ENCODE peak calls at places on chromosomes 6 and 20, in eight cellular contexts. One of them, this sample, is unnamed.

GRCh38 chr6:36135053-36135731 is 4.9 kb downstream of the MAPK13 start:
- DNase-seq in HEK293T: no peak
- DNase-seq in heart left ventricle: no peak
- DNase-seq in ascending aorta: no peak
- DNase-seq in memory B cell: no peak
- DNase-seq in stromal cell of bone marrow: no peak
- DNase-seq in activated T-helper 1 cell treated with anti-CD3 and anti-CD28 coated beads, Interleukin-2, amount 50 U/mL, for 16 hours: no peak
- DNase-seq in NCI-H748 treated with DMSO at 0.1 percent for 48 hours: no peak
- DNase-seq in this sample: no peak

GRCh38 chr20:51871943-51872342 is 69.6 kb upstream of the SALL4 start:
- DNase-seq in activated T-helper 1 cell treated with anti-CD3 and anti-CD28 coated beads, Interleukin-2, amount 50 U/mL, for 16 hours: no peak
- DNase-seq in NCI-H748 treated with DMSO at 0.1 percent for 48 hours: no peak
- DNase-seq in memory B cell: no peak
- DNase-seq in heart left ventricle: no peak
- DNase-seq in HEK293T: peak; percentile 67
- DNase-seq in ascending aorta: no peak
- DNase-seq in stromal cell of bone marrow: no peak
- DNase-seq in this sample: no peak

GRCh38 chr6:110055387-110055735 is 77.2 kb downstream of the GPR6 start:
- DNase-seq in HEK293T: no peak
- DNase-seq in memory B cell: no peak
- DNase-seq in NCI-H748 treated with DMSO at 0.1 percent for 48 hours: peak; percentile 82
- DNase-seq in stromal cell of bone marrow: no peak
- DNase-seq in ascending aorta: no peak
- DNase-seq in activated T-helper 1 cell treated with anti-CD3 and anti-CD28 coated beads, Interleukin-2, amount 50 U/mL, for 16 hours: no peak
- DNase-seq in heart left ventricle: no peak
- DNase-seq in this sample: no peak

GRCh38 chr20:52683761-52684160 is 288.4 kb upstream of the TSHZ2 start:
- DNase-seq in ascending aorta: no peak
- DNase-seq in NCI-H748 treated with DMSO at 0.1 percent for 48 hours: no peak
- DNase-seq in heart left ventricle: no peak
- DNase-seq in HEK293T: no peak
- DNase-seq in stromal cell of bone marrow: no peak
- DNase-seq in memory B cell: no peak
- DNase-seq in activated T-helper 1 cell treated with anti-CD3 and anti-CD28 coated beads, Interleukin-2, amount 50 U/mL, for 16 hours: no peak
- DNase-seq in this sample: no peak

GRCh38 chr20:1945134-1945618 is 48.7 kb downstream of the PDYN start:
- DNase-seq in HEK293T: no peak
- DNase-seq in memory B cell: no peak
- DNase-seq in stromal cell of bone marrow: peak; percentile 43
- DNase-seq in NCI-H748 treated with DMSO at 0.1 percent for 48 hours: no peak
- DNase-seq in ascending aorta: peak; percentile 80
- DNase-seq in heart left ventricle: no peak
- DNase-seq in activated T-helper 1 cell treated with anti-CD3 and anti-CD28 coated beads, Interleukin-2, amount 50 U/mL, for 16 hours: no peak
- DNase-seq in this sample: no peak

GRCh38 chr6:105459049-105459448 is 56.2 kb upstream of the PREP start:
- DNase-seq in memory B cell: no peak
- DNase-seq in heart left ventricle: no peak
- DNase-seq in stromal cell of bone marrow: no peak
- DNase-seq in activated T-helper 1 cell treated with anti-CD3 and anti-CD28 coated beads, Interleukin-2, amount 50 U/mL, for 16 hours: no peak
- DNase-seq in ascending aorta: no peak
- DNase-seq in HEK293T: no peak
- DNase-seq in NCI-H748 treated with DMSO at 0.1 percent for 48 hours: no peak
- DNase-seq in this sample: no peak

GRCh38 chr20:9040874-9041524 is 27.9 kb upstream of the PLCB4 start:
- DNase-seq in HEK293T: no peak
- DNase-seq in stromal cell of bone marrow: peak; percentile 34
- DNase-seq in NCI-H748 treated with DMSO at 0.1 percent for 48 hours: no peak
- DNase-seq in heart left ventricle: no peak
- DNase-seq in memory B cell: no peak
- DNase-seq in ascending aorta: no peak
- DNase-seq in activated T-helper 1 cell treated with anti-CD3 and anti-CD28 coated beads, Interleukin-2, amount 50 U/mL, for 16 hours: no peak
- DNase-seq in this sample: no peak

GRCh38 chr20:555933-556332 is 12.3 kb upstream of the CSNK2A1 start:
- DNase-seq in memory B cell: no peak
- DNase-seq in activated T-helper 1 cell treated with anti-CD3 and anti-CD28 coated beads, Interleukin-2, amount 50 U/mL, for 16 hours: no peak
- DNase-seq in stromal cell of bone marrow: no peak
- DNase-seq in ascending aorta: no peak
- DNase-seq in heart left ventricle: peak; percentile 71
- DNase-seq in NCI-H748 treated with DMSO at 0.1 percent for 48 hours: no peak
- DNase-seq in HEK293T: peak; percentile 17
- DNase-seq in this sample: no peak

GRCh38 chr6:114432380-114432779 is 89.6 kb upstream of the HS3ST5 start:
- DNase-seq in HEK293T: no peak
- DNase-seq in ascending aorta: no peak
- DNase-seq in memory B cell: no peak
- DNase-seq in stromal cell of bone marrow: no peak
- DNase-seq in NCI-H748 treated with DMSO at 0.1 percent for 48 hours: no peak
- DNase-seq in activated T-helper 1 cell treated with anti-CD3 and anti-CD28 coated beads, Interleukin-2, amount 50 U/mL, for 16 hours: no peak
- DNase-seq in heart left ventricle: no peak
- DNase-seq in this sample: no peak

GRCh38 chr20:51062065-51062464 is 39.2 kb upstream of the KCNG1 start:
- DNase-seq in heart left ventricle: no peak
- DNase-seq in ascending aorta: no peak
- DNase-seq in HEK293T: no peak
- DNase-seq in memory B cell: no peak
- DNase-seq in NCI-H748 treated with DMSO at 0.1 percent for 48 hours: no peak
- DNase-seq in stromal cell of bone marrow: no peak
- DNase-seq in activated T-helper 1 cell treated with anti-CD3 and anti-CD28 coated beads, Interleukin-2, amount 50 U/mL, for 16 hours: peak; percentile 9
- DNase-seq in this sample: no peak

GRCh38 chr20:2747676-2748235 is 52.7 kb downstream of the CPXM1 start:
- DNase-seq in heart left ventricle: no peak
- DNase-seq in stromal cell of bone marrow: no peak
- DNase-seq in HEK293T: no peak
- DNase-seq in ascending aorta: no peak
- DNase-seq in NCI-H748 treated with DMSO at 0.1 percent for 48 hours: no peak
- DNase-seq in memory B cell: no peak
- DNase-seq in activated T-helper 1 cell treated with anti-CD3 and anti-CD28 coated beads, Interleukin-2, amount 50 U/mL, for 16 hours: no peak
- DNase-seq in this sample: no peak

GRCh38 chr6:111922454-111923297 is 49.4 kb upstream of the FYN start:
- DNase-seq in NCI-H748 treated with DMSO at 0.1 percent for 48 hours: peak; percentile 76
- DNase-seq in heart left ventricle: no peak
- DNase-seq in stromal cell of bone marrow: peak; percentile 65
- DNase-seq in memory B cell: no peak
- DNase-seq in HEK293T: no peak
- DNase-seq in ascending aorta: no peak
- DNase-seq in activated T-helper 1 cell treated with anti-CD3 and anti-CD28 coated beads, Interleukin-2, amount 50 U/mL, for 16 hours: no peak
- DNase-seq in this sample: no peak

GRCh38 chr6:40898073-40898472 is 140.9 kb downstream of the UNC5CL start:
- DNase-seq in activated T-helper 1 cell treated with anti-CD3 and anti-CD28 coated beads, Interleukin-2, amount 50 U/mL, for 16 hours: no peak
- DNase-seq in heart left ventricle: no peak
- DNase-seq in HEK293T: no peak
- DNase-seq in NCI-H748 treated with DMSO at 0.1 percent for 48 hours: no peak
- DNase-seq in stromal cell of bone marrow: no peak
- DNase-seq in memory B cell: no peak
- DNase-seq in ascending aorta: no peak
- DNase-seq in this sample: no peak

GRCh38 chr20:11849270-11849920 is 68.3 kb upstream of the BTBD3 start:
- DNase-seq in heart left ventricle: no peak
- DNase-seq in activated T-helper 1 cell treated with anti-CD3 and anti-CD28 coated beads, Interleukin-2, amount 50 U/mL, for 16 hours: no peak
- DNase-seq in NCI-H748 treated with DMSO at 0.1 percent for 48 hours: peak; percentile 84
- DNase-seq in ascending aorta: no peak
- DNase-seq in stromal cell of bone marrow: no peak
- DNase-seq in memory B cell: no peak
- DNase-seq in HEK293T: peak; percentile 17
- DNase-seq in this sample: no peak

GRCh38 chr6:115783402-115784061 is 277.2 kb downstream of the FRK start:
- DNase-seq in ascending aorta: peak; percentile 60
- DNase-seq in stromal cell of bone marrow: peak; percentile 10
- DNase-seq in heart left ventricle: no peak
- DNase-seq in memory B cell: no peak
- DNase-seq in activated T-helper 1 cell treated with anti-CD3 and anti-CD28 coated beads, Interleukin-2, amount 50 U/mL, for 16 hours: no peak
- DNase-seq in NCI-H748 treated with DMSO at 0.1 percent for 48 hours: no peak
- DNase-seq in HEK293T: no peak
- DNase-seq in this sample: peak; percentile 2

GRCh38 chr20:24837721-24838456 is 111.2 kb upstream of the CST7 start:
- DNase-seq in HEK293T: no peak
- DNase-seq in activated T-helper 1 cell treated with anti-CD3 and anti-CD28 coated beads, Interleukin-2, amount 50 U/mL, for 16 hours: no peak
- DNase-seq in ascending aorta: no peak
- DNase-seq in memory B cell: no peak
- DNase-seq in NCI-H748 treated with DMSO at 0.1 percent for 48 hours: no peak
- DNase-seq in heart left ventricle: no peak
- DNase-seq in stromal cell of bone marrow: no peak
- DNase-seq in this sample: no peak

GRCh38 chr6:16049178-16049577 is 79.7 kb upstream of the MYLIP start:
- DNase-seq in heart left ventricle: no peak
- DNase-seq in HEK293T: no peak
- DNase-seq in ascending aorta: no peak
- DNase-seq in stromal cell of bone marrow: peak; percentile 13
- DNase-seq in NCI-H748 treated with DMSO at 0.1 percent for 48 hours: no peak
- DNase-seq in activated T-helper 1 cell treated with anti-CD3 and anti-CD28 coated beads, Interleukin-2, amount 50 U/mL, for 16 hours: no peak
- DNase-seq in memory B cell: no peak
- DNase-seq in this sample: no peak

GRCh38 chr20:50020283-50020682 is 37.5 kb downstream of the SNAI1 start:
- DNase-seq in ascending aorta: no peak
- DNase-seq in stromal cell of bone marrow: no peak
- DNase-seq in NCI-H748 treated with DMSO at 0.1 percent for 48 hours: no peak
- DNase-seq in memory B cell: no peak
- DNase-seq in heart left ventricle: no peak
- DNase-seq in HEK293T: no peak
- DNase-seq in activated T-helper 1 cell treated with anti-CD3 and anti-CD28 coated beads, Interleukin-2, amount 50 U/mL, for 16 hours: no peak
- DNase-seq in this sample: no peak

GRCh38 chr6:47023543-47023942 is 18.6 kb downstream of the ADGRF1 start:
- DNase-seq in memory B cell: no peak
- DNase-seq in stromal cell of bone marrow: no peak
- DNase-seq in NCI-H748 treated with DMSO at 0.1 percent for 48 hours: no peak
- DNase-seq in HEK293T: no peak
- DNase-seq in ascending aorta: no peak
- DNase-seq in heart left ventricle: no peak
- DNase-seq in activated T-helper 1 cell treated with anti-CD3 and anti-CD28 coated beads, Interleukin-2, amount 50 U/mL, for 16 hours: no peak
- DNase-seq in this sample: no peak